ENCODE peak calls at places on chromosome 9, in nine cellular contexts. One of them, this sample, is unnamed.

GRCh38 chr9:135785013-135785575 is 83.1 kb downstream of the KCNT1 start:
- DNase-seq in uterus: no peak
- DNase-seq in A549: no peak
- DNase-seq in mesothelial cell of epicardium: no peak
- DNase-seq in OCI-LY7: no peak
- DNase-seq in pancreas: no peak
- DNase-seq in BJ: no peak
- DNase-seq in colonic mucosa: no peak
- DNase-seq in hepatocyte: no peak
- DNase-seq in this sample: no peak

GRCh38 chr9:132283863-132284262 is 70.9 kb downstream of the SETX start:
- DNase-seq in pancreas: no peak
- DNase-seq in OCI-LY7: no peak
- DNase-seq in BJ: no peak
- DNase-seq in uterus: no peak
- DNase-seq in colonic mucosa: no peak
- DNase-seq in A549: no peak
- DNase-seq in hepatocyte: no peak
- DNase-seq in mesothelial cell of epicardium: no peak
- DNase-seq in this sample: no peak

GRCh38 chr9:91332476-91333231 is 29.1 kb downstream of the AUH start:
- DNase-seq in pancreas: no peak
- DNase-seq in uterus: no peak
- DNase-seq in mesothelial cell of epicardium: no peak
- DNase-seq in BJ: no peak
- DNase-seq in hepatocyte: no peak
- DNase-seq in OCI-LY7: no peak
- DNase-seq in A549: no peak
- DNase-seq in colonic mucosa: no peak
- DNase-seq in this sample: no peak

GRCh38 chr9:9790216-9790872 is 822.5 kb downstream of the PTPRD start:
- DNase-seq in BJ: no peak
- DNase-seq in mesothelial cell of epicardium: no peak
- DNase-seq in OCI-LY7: peak; percentile 89
- DNase-seq in A549: peak; percentile 37
- DNase-seq in uterus: no peak
- DNase-seq in hepatocyte: peak; percentile 57
- DNase-seq in pancreas: peak; percentile 33
- DNase-seq in colonic mucosa: peak; percentile 27
- DNase-seq in this sample: peak; percentile 17

GRCh38 chr9:36742264-36742663 is 169.6 kb downstream of the MELK start:
- DNase-seq in A549: no peak
- DNase-seq in BJ: no peak
- DNase-seq in uterus: no peak
- DNase-seq in OCI-LY7: peak; percentile 25
- DNase-seq in mesothelial cell of epicardium: no peak
- DNase-seq in colonic mucosa: no peak
- DNase-seq in pancreas: no peak
- DNase-seq in hepatocyte: no peak
- DNase-seq in this sample: no peak

GRCh38 chr9:81689343-81690175 is at the start of gene TLE1:
- DNase-seq in hepatocyte: peak; percentile 100
- DNase-seq in mesothelial cell of epicardium: peak; percentile 99
- DNase-seq in A549: peak; percentile 99
- DNase-seq in OCI-LY7: no peak
- DNase-seq in colonic mucosa: peak; percentile 100
- DNase-seq in pancreas: peak; percentile 100
- DNase-seq in BJ: peak; percentile 96
- DNase-seq in uterus: peak; percentile 100
- DNase-seq in this sample: peak; percentile 84

GRCh38 chr9:14313951-14314423 is at the start of gene NFIB:
- DNase-seq in BJ: no peak
- DNase-seq in OCI-LY7: peak; percentile 77
- DNase-seq in A549: peak; percentile 74
- DNase-seq in hepatocyte: peak; percentile 73
- DNase-seq in uterus: peak; percentile 58
- DNase-seq in mesothelial cell of epicardium: peak; percentile 37
- DNase-seq in pancreas: peak; percentile 74
- DNase-seq in colonic mucosa: peak; percentile 39
- DNase-seq in this sample: no peak

GRCh38 chr9:80070071-80070742 is 498.4 kb downstream of the TLE4 start:
- DNase-seq in pancreas: no peak
- DNase-seq in OCI-LY7: no peak
- DNase-seq in BJ: no peak
- DNase-seq in mesothelial cell of epicardium: no peak
- DNase-seq in uterus: no peak
- DNase-seq in colonic mucosa: no peak
- DNase-seq in hepatocyte: no peak
- DNase-seq in A549: no peak
- DNase-seq in this sample: no peak

GRCh38 chr9:124295097-124295794 is 37.5 kb downstream of the NEK6 start:
- DNase-seq in A549: no peak
- DNase-seq in OCI-LY7: no peak
- DNase-seq in uterus: no peak
- DNase-seq in pancreas: no peak
- DNase-seq in colonic mucosa: no peak
- DNase-seq in hepatocyte: peak; percentile 32
- DNase-seq in mesothelial cell of epicardium: no peak
- DNase-seq in BJ: no peak
- DNase-seq in this sample: no peak

GRCh38 chr9:124296094-124296493 is 38.3 kb downstream of the NEK6 start:
- DNase-seq in BJ: no peak
- DNase-seq in pancreas: no peak
- DNase-seq in OCI-LY7: no peak
- DNase-seq in A549: no peak
- DNase-seq in mesothelial cell of epicardium: no peak
- DNase-seq in colonic mucosa: no peak
- DNase-seq in uterus: no peak
- DNase-seq in hepatocyte: no peak
- DNase-seq in this sample: no peak

GRCh38 chr9:124291801-124292396 is 34.1 kb downstream of the NEK6 start:
- DNase-seq in mesothelial cell of epicardium: no peak
- DNase-seq in pancreas: no peak
- DNase-seq in uterus: no peak
- DNase-seq in OCI-LY7: peak; percentile 25
- DNase-seq in A549: no peak
- DNase-seq in colonic mucosa: no peak
- DNase-seq in BJ: no peak
- DNase-seq in hepatocyte: no peak
- DNase-seq in this sample: peak; percentile 86

GRCh38 chr9:124292696-124293593 is 35.2 kb downstream of the NEK6 start:
- DNase-seq in mesothelial cell of epicardium: no peak
- DNase-seq in OCI-LY7: no peak
- DNase-seq in hepatocyte: no peak
- DNase-seq in BJ: no peak
- DNase-seq in colonic mucosa: no peak
- DNase-seq in pancreas: no peak
- DNase-seq in A549: no peak
- DNase-seq in uterus: no peak
- DNase-seq in this sample: no peak

DNA sequence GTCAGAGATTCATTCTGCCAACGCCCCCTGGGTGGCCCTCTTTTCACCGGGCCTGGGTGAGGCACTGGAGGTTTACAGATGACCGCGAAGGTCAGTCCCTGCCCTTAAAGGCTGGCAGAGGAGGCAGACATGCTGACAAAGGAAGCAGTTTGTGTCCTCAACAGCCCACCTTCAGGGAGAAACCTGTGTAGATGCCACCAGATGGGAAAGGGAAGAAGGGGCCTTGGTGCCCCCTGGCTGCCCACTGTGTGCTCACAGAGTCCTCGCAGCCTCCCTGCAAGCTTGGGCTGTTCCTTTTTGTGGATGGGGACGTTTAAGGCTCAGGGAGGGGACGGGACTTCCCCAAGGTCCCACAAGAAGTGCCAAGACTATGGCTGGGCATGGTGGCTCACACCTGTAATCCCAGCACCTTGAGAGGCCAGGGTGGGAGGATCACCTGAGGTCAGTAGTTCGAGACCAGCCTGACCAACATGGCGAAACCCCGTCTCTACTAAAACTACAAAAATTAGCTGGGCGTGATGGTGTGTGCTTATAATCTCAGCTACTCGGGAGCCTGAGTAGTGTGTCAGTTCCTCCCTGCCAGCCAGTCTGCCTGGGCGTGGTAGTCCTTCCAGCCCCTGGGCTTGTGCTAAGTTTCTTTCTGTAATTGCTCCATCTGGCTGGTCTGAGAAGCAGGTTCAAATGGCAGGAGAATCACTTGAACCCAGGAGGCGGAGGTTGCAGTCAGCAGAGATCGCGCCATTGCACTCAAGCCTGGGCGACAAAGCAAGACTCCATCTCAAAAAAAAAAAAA is 36.2 kb downstream of the NEK6 start:
- DNase-seq in uterus: no peak
- DNase-seq in BJ: no peak
- DNase-seq in OCI-LY7: peak; percentile 60
- DNase-seq in mesothelial cell of epicardium: no peak
- DNase-seq in pancreas: no peak
- DNase-seq in hepatocyte: no peak
- DNase-seq in A549: no peak
- DNase-seq in colonic mucosa: no peak
- DNase-seq in this sample: peak; percentile 71
- TF ChIP-seq CTCF in uterus: peak; percentile 50
- TF ChIP-seq CTCF in BJ: no peak
- TF ChIP-seq CTCF in OCI-LY7: peak; percentile 69
- TF ChIP-seq CTCF in mesothelial cell of epicardium: no peak
- TF ChIP-seq CTCF in pancreas: no peak
- TF ChIP-seq CTCF in hepatocyte: no peak
- TF ChIP-seq CTCF in A549: no peak
- TF ChIP-seq CTCF in colonic mucosa: no peak
- TF ChIP-seq CTCF in this sample: peak; percentile 48

GRCh38 chr9:112750111-112750766 is at the start of gene SNX30:
- DNase-seq in mesothelial cell of epicardium: peak; percentile 76
- DNase-seq in OCI-LY7: peak; percentile 86
- DNase-seq in uterus: peak; percentile 87
- DNase-seq in BJ: no peak
- DNase-seq in A549: peak; percentile 89
- DNase-seq in colonic mucosa: peak; percentile 91
- DNase-seq in hepatocyte: peak; percentile 95
- DNase-seq in pancreas: peak; percentile 92
- DNase-seq in this sample: peak; percentile 75
- TF ChIP-seq CTCF in mesothelial cell of epicardium: no peak
- TF ChIP-seq CTCF in OCI-LY7: no peak
- TF ChIP-seq CTCF in uterus: peak; percentile 11
- TF ChIP-seq CTCF in BJ: peak; percentile 18
- TF ChIP-seq CTCF in A549: no peak
- TF ChIP-seq CTCF in colonic mucosa: no peak
- TF ChIP-seq CTCF in hepatocyte: peak; percentile 11
- TF ChIP-seq CTCF in pancreas: no peak
- TF ChIP-seq CTCF in this sample: no peak

DNA sequence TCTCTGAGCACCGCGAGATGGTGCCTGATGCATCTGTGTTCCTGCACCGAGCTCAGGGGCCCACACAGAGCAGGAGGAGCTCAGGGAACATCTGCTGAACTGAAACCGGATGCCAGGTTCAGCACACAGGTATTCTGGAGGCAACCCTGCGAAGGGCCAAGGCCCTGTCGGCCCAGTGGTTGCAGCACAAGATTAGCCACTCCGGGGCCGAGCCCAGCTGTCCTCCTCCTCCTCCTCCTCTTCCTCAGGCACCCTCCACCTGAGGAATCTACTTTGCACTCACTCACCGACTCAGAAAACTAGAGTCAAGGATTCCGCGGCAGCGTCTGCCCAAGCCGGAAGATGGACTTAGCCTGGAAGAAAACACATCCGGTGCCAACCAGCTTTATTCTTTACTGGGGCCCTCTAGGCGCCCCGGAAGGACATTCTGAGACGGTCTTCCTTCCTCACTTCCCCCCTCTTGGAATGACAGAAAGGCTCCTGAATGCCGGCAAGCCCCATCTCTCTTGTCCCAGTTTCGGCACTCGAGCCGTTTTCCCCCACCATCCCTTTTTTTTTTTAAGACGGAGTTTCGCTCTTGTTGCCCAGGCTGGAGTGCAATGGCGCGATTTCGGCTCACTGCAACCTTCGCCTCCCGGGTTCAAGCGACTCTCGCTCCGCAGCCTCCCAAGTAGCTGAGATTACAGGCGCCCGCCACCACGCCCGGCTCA is at the start of gene ZBTB6:
- DNase-seq in hepatocyte: peak; percentile 89
- DNase-seq in pancreas: peak; percentile 68
- DNase-seq in mesothelial cell of epicardium: peak; percentile 31
- DNase-seq in OCI-LY7: peak; percentile 95
- DNase-seq in uterus: peak; percentile 69
- DNase-seq in BJ: peak; percentile 49
- DNase-seq in colonic mucosa: peak; percentile 85
- DNase-seq in A549: peak; percentile 88
- DNase-seq in this sample: peak; percentile 86
- TF ChIP-seq CTCF in hepatocyte: no peak
- TF ChIP-seq CTCF in pancreas: no peak
- TF ChIP-seq CTCF in mesothelial cell of epicardium: no peak
- TF ChIP-seq CTCF in OCI-LY7: no peak
- TF ChIP-seq CTCF in uterus: no peak
- TF ChIP-seq CTCF in BJ: no peak
- TF ChIP-seq CTCF in colonic mucosa: no peak
- TF ChIP-seq CTCF in A549: no peak
- TF ChIP-seq CTCF in this sample: no peak

GRCh38 chr9:5976668-5977397 is 38.6 kb downstream of the RANBP6 start:
- DNase-seq in colonic mucosa: no peak
- DNase-seq in hepatocyte: no peak
- DNase-seq in A549: no peak
- DNase-seq in BJ: no peak
- DNase-seq in mesothelial cell of epicardium: no peak
- DNase-seq in pancreas: no peak
- DNase-seq in uterus: no peak
- DNase-seq in OCI-LY7: no peak
- DNase-seq in this sample: no peak
- TF ChIP-seq CTCF in colonic mucosa: no peak
- TF ChIP-seq CTCF in hepatocyte: no peak
- TF ChIP-seq CTCF in A549: no peak
- TF ChIP-seq CTCF in BJ: no peak
- TF ChIP-seq CTCF in mesothelial cell of epicardium: no peak
- TF ChIP-seq CTCF in pancreas: no peak
- TF ChIP-seq CTCF in uterus: no peak
- TF ChIP-seq CTCF in OCI-LY7: no peak
- TF ChIP-seq CTCF in this sample: no peak

GRCh38 chr9:126932871-126933321 is 18.3 kb downstream of the RALGPS1 start:
- DNase-seq in mesothelial cell of epicardium: no peak
- DNase-seq in BJ: no peak
- DNase-seq in pancreas: no peak
- DNase-seq in A549: no peak
- DNase-seq in uterus: no peak
- DNase-seq in OCI-LY7: no peak
- DNase-seq in colonic mucosa: no peak
- DNase-seq in hepatocyte: no peak
- DNase-seq in this sample: no peak
- TF ChIP-seq CTCF in mesothelial cell of epicardium: no peak
- TF ChIP-seq CTCF in BJ: no peak
- TF ChIP-seq CTCF in pancreas: no peak
- TF ChIP-seq CTCF in A549: no peak
- TF ChIP-seq CTCF in uterus: no peak
- TF ChIP-seq CTCF in OCI-LY7: no peak
- TF ChIP-seq CTCF in colonic mucosa: no peak
- TF ChIP-seq CTCF in hepatocyte: no peak
- TF ChIP-seq CTCF in this sample: no peak